ENCODE peak calls at places on chromosomes 2 and 18, in five cellular contexts. K, O, R, Q and T are unnamed samples. For H3K9me3, the result is how much of the 10 kb centered on the place peaks cover.

GRCh38 chr18:45825258-45825744 is at the start of gene SIGLEC15:
- DNase-seq in R (no peak), O (no peak), Q (no peak), K (no peak), T (no peak)

GRCh38 chr2:38602136-38602731 is 494 bp downstream of the HNRNPLL start:
- DNase-seq in R (peak), K (peak), Q (no peak), O (no peak), T (peak)

GRCh38 chr18:50934545-50935211 is 33.2 kb upstream of the ELAC1 start:
- DNase-seq in R (no peak), Q (no peak), O (no peak), K (no peak), T (no peak)

GRCh38 chr18:79502785-79503184 is 107.1 kb downstream of the NFATC1 start:
- DNase-seq in K (peak), R (peak), O (peak), Q (no peak), T (no peak)

GRCh38 chr2:36393738-36394256 is 38.2 kb downstream of the CRIM1 start:
- DNase-seq in K (peak), R (no peak), Q (no peak), O (no peak), T (no peak)

GRCh38 chr2:160324161-160324768 is 124.2 kb upstream of the ITGB6 start:
- DNase-seq in R (peak), K (peak), O (no peak), Q (peak), T (peak)

GRCh38 chr2:16656784-16657391 is 8.7 kb downstream of the CYRIA start:
- DNase-seq in K (no peak), Q (no peak), O (no peak), R (peak), T (no peak)

GRCh38 chr2:161238559-161239415 is 69.4 kb upstream of the PSMD14 start:
- DNase-seq in O (peak), R (peak), K (peak), Q (peak), T (peak)

GRCh38 chr18:77207540-77207939 is 42.1 kb upstream of the GALR1 start:
- DNase-seq in R (peak), O (peak), K (peak), Q (peak), T (peak)

GRCh38 chr2:120832296-120833070 is 96.8 kb downstream of the GLI2 start:
- DNase-seq in R (peak), O (no peak), Q (no peak), K (no peak), T (no peak)

GRCh38 chr2:147663153-147663961 is 181.5 kb upstream of the ACVR2A start:
- DNase-seq in R (no peak), K (no peak), O (no peak), Q (no peak), T (peak)

GRCh38 chr2:67797801-67798535 is 264.8 kb downstream of the C1D start:
- DNase-seq in R (no peak), O (peak), K (peak), Q (no peak), T (no peak)

GRCh38 chr2:2018713-2019410 is 274.5 kb upstream of the PXDN start:
- DNase-seq in O (no peak), Q (no peak), K (no peak), R (no peak), T (no peak)

GRCh38 chr2:120368086-120368485 is 22.1 kb downstream of the INHBB start:
- DNase-seq in R (no peak), K (no peak), Q (no peak), O (no peak), T (no peak)

GRCh38 chr2:38145226-38145625 is 69.3 kb upstream of the CYP1B1 start:
- DNase-seq in O (no peak), Q (no peak), K (peak), R (no peak), T (no peak)

GRCh38 chr2:239882335-239882734 is 142.8 kb downstream of the NDUFA10 start:
- DNase-seq in Q (peak), R (peak), O (peak), K (peak), T (peak)

GRCh38 chr2:239882781-239883180 is 142.4 kb downstream of the NDUFA10 start:
- DNase-seq in K (no peak), O (no peak), Q (no peak), R (peak), T (no peak)

GRCh38 chr2:239884051-239884405 is 141.1 kb downstream of the NDUFA10 start:
- DNase-seq in O (no peak), R (peak), K (no peak), Q (no peak), T (no peak)

GRCh38 chr2:239884875-239885274 is 140.3 kb downstream of the NDUFA10 start:
- DNase-seq in K (peak), R (no peak), Q (no peak), O (no peak), T (no peak)

GRCh38 chr2:239883326-239884050 is 141.7 kb downstream of the NDUFA10 start:
- DNase-seq in Q (no peak), R (peak), K (no peak), O (no peak), T (no peak)
- H3K9me3 ChIP-seq in Q (under half), R (under half), K (under half), O (under half), T (under half)

GRCh38 chr2:25375989-25376545 is 34.3 kb upstream of the DNMT3A start:
- DNase-seq in Q (no peak), R (peak), O (no peak), K (no peak), T (no peak)
- H3K4me3 ChIP-seq in Q (no peak), R (no peak), O (no peak), K (peak), T (no peak)

DNA sequence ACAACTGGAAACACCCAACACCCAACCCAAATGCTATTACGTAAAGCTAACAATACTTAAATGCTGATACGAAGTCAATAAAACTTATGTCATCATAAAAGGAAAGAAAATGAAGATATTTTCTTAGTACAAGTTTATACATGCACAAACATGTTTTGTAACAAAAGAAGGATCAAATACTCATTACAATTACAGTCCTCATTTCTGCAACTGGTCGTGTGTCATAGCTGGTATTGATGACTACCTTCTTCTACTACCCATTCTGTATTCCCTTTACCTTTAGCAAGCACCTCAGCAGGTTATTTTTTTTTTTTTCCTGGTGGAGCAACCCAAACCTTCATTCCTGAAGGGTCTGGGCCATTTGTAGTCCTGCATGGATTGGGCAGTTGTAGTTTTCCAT is 1298.5 kb downstream of the SUCLG1 start:
- DNase-seq in O (no peak), K (no peak), Q (no peak), R (no peak), T (no peak)
- H3K9me3 ChIP-seq in O (under half), K (under half), Q (under half), R (under half), T (under half)

GRCh38 chr2:174491947-174492346 is 5.1 kb upstream of the GPR155 start:
- DNase-seq in K (no peak), Q (no peak), O (no peak), R (no peak), T (no peak)
- H3K4me3 ChIP-seq in K (no peak), Q (no peak), O (no peak), R (no peak), T (no peak)

GRCh38 chr18:35588122-35588521 is 6.6 kb downstream of the GALNT1 start:
- DNase-seq in K (no peak), R (no peak), Q (no peak), O (no peak), T (no peak)
- H3K9me3 ChIP-seq in K (under half), R (under half), Q (under half), O (under half), T (under half)

GRCh38 chr2:199455186-199455532 is 2.6 kb downstream of the SATB2 start:
- DNase-seq in K (no peak), R (no peak), Q (no peak), O (no peak), T (no peak)
- H3K4me3 ChIP-seq in K (peak), R (no peak), Q (no peak), O (peak), T (no peak)

DNA sequence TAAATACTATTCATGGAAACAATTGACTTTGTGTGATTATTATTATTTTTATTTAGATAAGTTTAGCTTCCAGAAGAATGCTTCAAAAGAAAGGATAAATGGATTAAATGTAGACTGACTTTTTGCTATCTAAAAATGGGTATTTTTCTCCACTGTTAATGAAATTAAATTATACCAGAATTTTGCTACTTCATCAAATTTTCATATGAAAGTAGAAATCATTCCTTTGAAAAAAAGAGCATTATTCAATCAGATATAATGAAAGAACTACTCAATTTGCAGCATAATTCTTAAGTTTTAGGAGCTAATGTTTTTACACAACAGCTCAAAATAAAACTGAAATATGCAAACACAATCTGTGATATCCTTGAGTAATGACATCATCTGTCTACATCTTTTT is 1424.6 kb downstream of the DPP10 start:
- DNase-seq in K (no peak), R (no peak), O (no peak), Q (no peak), T (no peak)
- H3K9me3 ChIP-seq in K (under half), R (under half), O (under half), Q (under half), T (under half)